ENCODE peak calls at places on chromosomes 12 and 14, in ten cellular contexts. H is stimulated activated CD4-positive, alpha-beta T cell treated with anti-CD3 and anti-CD28 coated beads, TNF-alpha, amount 100 ng/mL, for 4 hours; R is MV-4-11; N is ELF-1; E is iPS DF 19.7; O is SHP77; U is left ventricle myocardium inferior; Q is PC-9; D is AG10803; B is HFF-Myc. G is an unnamed sample.

GRCh38 chr14:75018684-75019083 is 16.0 kb downstream of the EIF2B2 start:
- DNase-seq in B (no peak), D (no peak), E (no peak), U (no peak), O (no peak), R (no peak), N (no peak), H (no peak), Q (peak), G (no peak)

GRCh38 chr14:54599932-54600331 is 33.0 kb downstream of the SAMD4A start:
- DNase-seq in U (no peak), O (no peak), Q (no peak), D (no peak), H (no peak), R (no peak), B (no peak), E (no peak), N (no peak), G (no peak)

GRCh38 chr12:66217342-66217929 is 28.4 kb downstream of the IRAK3 start:
- DNase-seq in U (no peak), B (no peak), Q (no peak), E (no peak), R (peak), H (no peak), N (no peak), D (no peak), O (no peak), G (no peak)

GRCh38 chr14:30177776-30178175 is 250.1 kb upstream of the PRKD1 start:
- DNase-seq in D (peak), Q (no peak), U (no peak), N (no peak), H (no peak), B (no peak), R (no peak), O (no peak), E (no peak), G (no peak)

GRCh38 chr12:123142948-123143752 is 7.7 kb downstream of the PITPNM2 start:
- DNase-seq in R (peak), Q (no peak), H (no peak), N (no peak), U (no peak), O (peak), E (no peak), B (no peak), D (no peak), G (peak)

GRCh38 chr12:27324452-27324999 is 8.1 kb upstream of the BMAL2 start:
- DNase-seq in O (no peak), R (no peak), B (no peak), D (peak), E (no peak), Q (no peak), N (no peak), U (no peak), H (no peak), G (no peak)

GRCh38 chr12:57203201-57203600 is 13.4 kb upstream of the NXPH4 start:
- DNase-seq in H (no peak), Q (no peak), O (no peak), U (no peak), N (no peak), B (no peak), D (no peak), E (no peak), R (no peak), G (no peak)

GRCh38 chr12:127355061-127355820 is 911.7 kb upstream of the TMEM132C start:
- DNase-seq in D (peak), Q (no peak), B (no peak), N (peak), O (no peak), H (no peak), U (no peak), E (peak), R (no peak), G (no peak)

GRCh38 chr12:53122961-53123468 is 19.7 kb downstream of the SOAT2 start:
- DNase-seq in N (peak), R (no peak), U (no peak), H (no peak), E (no peak), D (peak), Q (no peak), O (no peak), B (peak), G (peak)

GRCh38 chr12:120678572-120678971 is 8.4 kb upstream of the MLEC start:
- DNase-seq in Q (no peak), E (no peak), B (no peak), N (no peak), H (no peak), O (no peak), U (no peak), R (peak), D (no peak), G (no peak)

GRCh38 chr12:116604151-116604550 is 45.0 kb downstream of the MAP1LC3B2 start:
- DNase-seq in H (no peak), O (no peak), Q (no peak), N (no peak), R (no peak), D (peak), U (no peak), E (no peak), B (no peak), G (no peak)

GRCh38 chr14:71720978-71721624 is 211.1 kb upstream of the RGS6 start:
- DNase-seq in B (peak), R (peak), O (peak), E (peak), N (peak), D (peak), Q (no peak), U (no peak), H (no peak), G (peak)

GRCh38 chr12:92051441-92051840 is 94.2 kb downstream of the BTG1 start:
- DNase-seq in B (no peak), Q (no peak), E (no peak), R (no peak), H (no peak), O (no peak), U (no peak), N (no peak), D (no peak), G (no peak)

GRCh38 chr12:55728185-55728931 is 451 bp downstream of the CD63 start:
- DNase-seq in R (no peak), E (no peak), U (peak), H (no peak), D (peak), O (no peak), Q (peak), N (peak), B (no peak), G (peak)

GRCh38 chr14:23525611-23526010 is 26.0 kb downstream of the ZFHX2 start:
- DNase-seq in D (no peak), O (no peak), R (no peak), E (no peak), U (no peak), B (no peak), H (no peak), N (no peak), Q (no peak), G (no peak)

GRCh38 chr14:42172304-42172703 is 565.6 kb downstream of the LRFN5 start:
- DNase-seq in H (no peak), U (no peak), N (no peak), E (no peak), B (no peak), O (no peak), Q (no peak), D (no peak), R (no peak), G (no peak)